ENCODE peak calls at places on chromosomes 12 and 14, in five cellular contexts. K is uterus, Q is heart left ventricle, Y is stomach, W is A549. R is an unnamed sample.

GRCh38 chr12:13941258-13942249 is 39.8 kb downstream of the GRIN2B start:
- DNase-seq in Q (peak; percentile 15), W (peak; percentile 96), K (no peak), Y (peak; percentile 75), R (peak; percentile 37)

GRCh38 chr12:55797068-55797467 is 20.5 kb downstream of the SARNP start:
- DNase-seq in Q (peak; percentile 18), K (peak; percentile 38), W (peak; percentile 65), Y (no peak), R (peak; percentile 63)

GRCh38 chr14:33914676-33915516 is 36.0 kb downstream of the EGLN3 start:
- DNase-seq in Q (peak; percentile 16), K (peak; percentile 40), W (peak; percentile 76), Y (peak; percentile 33), R (peak; percentile 16)

GRCh38 chr12:66662729-66663128 is 16.1 kb downstream of the GRIP1 start:
- DNase-seq in K (no peak), Q (no peak), Y (no peak), W (no peak), R (no peak)

GRCh38 chr14:104469591-104469990 is 110.0 kb upstream of the C14orf180 start:
- DNase-seq in Q (no peak), K (no peak), W (no peak), Y (no peak), R (no peak)

GRCh38 chr14:78327426-78328210 is 157.4 kb downstream of the NRXN3 start:
- DNase-seq in K (no peak), Q (no peak), W (no peak), Y (no peak), R (peak; percentile 9)

GRCh38 chr12:6312529-6313325 is 2.2 kb downstream of the PLEKHG6 start:
- DNase-seq in Q (no peak), Y (peak; percentile 84), K (no peak), W (no peak), R (no peak)

GRCh38 chr14:100033347-100034052 is 31.7 kb upstream of the EVL start:
- DNase-seq in Q (no peak), Y (no peak), W (no peak), K (no peak), R (no peak)

GRCh38 chr12:26736563-26737486 is 96.2 kb downstream of the ITPR2 start:
- DNase-seq in K (no peak), Q (no peak), Y (no peak), W (no peak), R (no peak)

GRCh38 chr12:66329941-66330340 is 27.6 kb downstream of the HELB start:
- DNase-seq in Y (no peak), W (no peak), Q (no peak), K (no peak), R (no peak)

GRCh38 chr12:80877706-80878384 is 59.9 kb downstream of the LIN7A start:
- DNase-seq in W (no peak), Q (no peak), Y (no peak), K (no peak), R (no peak)

GRCh38 chr14:104796682-104797081 is 1.1 kb upstream of the AKT1 start:
- DNase-seq in Q (no peak), K (no peak), Y (no peak), W (no peak), R (no peak)

GRCh38 chr14:81343166-81343565 is 57.0 kb downstream of the STON2 start:
- DNase-seq in Q (no peak), W (no peak), Y (no peak), K (no peak), R (no peak)

GRCh38 chr12:116498471-116498870 is 60.7 kb upstream of the MAP1LC3B2 start:
- DNase-seq in K (no peak), Y (no peak), Q (no peak), W (no peak), R (no peak)

GRCh38 chr14:104632781-104633180 is 28.2 kb upstream of the TMEM179 start:
- DNase-seq in Y (no peak), K (no peak), W (no peak), Q (no peak), R (no peak)

GRCh38 chr14:103108749-103109207 is 14.3 kb downstream of the EXOC3L4 start:
- DNase-seq in Q (no peak), Y (no peak), W (peak; percentile 81), K (peak; percentile 73), R (no peak)

GRCh38 chr14:53581497-53581896 is 375.1 kb downstream of the BMP4 start:
- DNase-seq in K (no peak), Q (no peak), W (no peak), Y (no peak), R (no peak)

GRCh38 chr12:131011165-131012079 is 57.7 kb downstream of the ADGRD1 start:
- DNase-seq in W (no peak), Y (no peak), Q (peak; percentile 45), K (peak; percentile 57), R (no peak)

GRCh38 chr14:70709726-70710382 is 68.1 kb downstream of the TTC9 start:
- DNase-seq in Y (no peak), Q (no peak), W (no peak), K (no peak), R (no peak)

GRCh38 chr12:75170786-75171185 is 38.9 kb downstream of the KCNC2 start:
- DNase-seq in K (no peak), Y (no peak), W (no peak), Q (no peak), R (peak; percentile 40)

GRCh38 chr12:127052491-127053232 is 1214.3 kb upstream of the TMEM132C start:
- DNase-seq in W (peak; percentile 33), Q (no peak), K (no peak), Y (no peak), R (no peak)

GRCh38 chr12:4011597-4011996 is 138.4 kb upstream of the PARP11 start:
- DNase-seq in Y (no peak), Q (no peak), K (no peak), W (peak; percentile 49), R (no peak)

GRCh38 chr12:68264175-68264863 is 10.9 kb upstream of the IL22 start:
- DNase-seq in Y (no peak), W (no peak), K (no peak), Q (no peak), R (no peak)

GRCh38 chr14:69282448-69282847 is 22.5 kb downstream of the GALNT16 start:
- DNase-seq in K (no peak), Q (no peak), W (no peak), Y (no peak), R (no peak)

GRCh38 chr14:90388437-90388836 is 8.4 kb upstream of the CALM1 start:
- DNase-seq in K (no peak), Q (no peak), W (peak; percentile 79), Y (peak; percentile 40), R (peak; percentile 72)

GRCh38 chr12:124388679-124389536 is 94.0 kb downstream of the RFLNA start:
- DNase-seq in W (peak; percentile 94), Q (peak; percentile 89), K (peak; percentile 87), Y (peak; percentile 91), R (peak; percentile 53)

GRCh38 chr12:76201316-76201715 is 116.8 kb upstream of the NAP1L1 start:
- DNase-seq in W (no peak), K (no peak), Q (no peak), Y (no peak), R (no peak)

DNA sequence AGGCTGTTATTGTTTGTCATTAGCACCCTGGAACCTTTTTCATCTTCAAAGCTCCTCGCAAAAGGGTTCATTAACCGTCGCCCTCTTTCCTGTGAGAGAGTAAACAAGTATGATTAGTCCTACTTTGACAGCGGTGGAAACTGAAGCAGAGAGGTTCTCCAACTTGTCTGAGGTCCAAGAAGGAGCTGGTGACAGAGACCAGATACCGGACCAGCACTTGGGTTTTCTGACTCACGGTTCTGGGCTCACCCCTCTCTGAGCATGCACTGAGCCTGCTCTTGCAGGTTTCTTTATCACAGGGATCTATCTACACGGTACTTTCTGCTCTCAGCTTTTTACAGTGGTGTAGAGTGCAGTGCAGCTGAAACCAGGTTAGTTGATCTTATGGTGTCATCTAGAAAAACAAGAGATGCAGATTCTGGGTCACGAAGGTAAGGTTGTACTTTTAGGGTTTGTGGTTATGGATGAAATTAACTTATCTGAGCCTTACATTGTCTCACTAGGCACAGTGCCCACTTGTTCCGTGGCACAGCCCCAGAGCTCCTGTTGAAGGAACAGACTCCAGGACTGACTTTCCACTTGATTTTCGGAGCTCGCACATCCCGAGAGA is 62.1 kb downstream of the PPP2R5C start:
- DNase-seq in W (no peak), K (peak; percentile 75), Q (no peak), Y (peak; percentile 49), R (peak; percentile 62)
- TF ChIP-seq POLR2A in W (no peak), K (no peak), Q (no peak), Y (no peak), R (no peak)

GRCh38 chr14:64719601-64720000 is 15.4 kb downstream of the PLEKHG3 start:
- DNase-seq in W (no peak), K (no peak), Y (no peak), Q (no peak), R (no peak)

GRCh38 chr14:64722842-64723447 is 18.7 kb downstream of the PLEKHG3 start:
- DNase-seq in W (no peak), Q (no peak), Y (no peak), K (no peak), R (no peak)

GRCh38 chr14:64720190-64720589 is 16.0 kb downstream of the PLEKHG3 start:
- DNase-seq in W (peak; percentile 92), Y (peak; percentile 54), K (no peak), Q (no peak), R (no peak)

GRCh38 chr14:64721899-64722298 is 17.7 kb downstream of the PLEKHG3 start:
- DNase-seq in Q (no peak), W (no peak), Y (no peak), K (no peak), R (no peak)

DNA sequence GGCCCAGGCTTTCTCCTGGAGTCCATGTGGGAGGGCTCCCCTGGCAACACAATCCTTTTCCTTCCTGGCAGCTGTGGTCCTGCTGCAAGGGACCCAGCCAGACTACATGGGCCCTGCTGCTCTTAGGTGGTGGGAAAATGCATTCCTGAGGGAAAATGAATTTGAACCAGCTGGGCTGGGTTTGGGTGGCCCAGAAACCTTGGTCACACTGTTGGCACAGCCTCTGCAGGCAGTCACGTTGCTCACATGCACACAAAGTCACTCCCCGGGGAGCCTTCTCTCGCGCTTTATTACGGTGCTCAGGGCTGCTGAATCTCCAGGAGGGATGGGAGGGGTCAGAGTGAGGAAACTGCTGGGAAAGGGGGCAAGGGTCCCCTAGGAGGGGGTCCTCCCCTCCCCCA is 17.2 kb downstream of the PLEKHG3 start:
- DNase-seq in K (no peak), Y (peak; percentile 62), W (peak; percentile 37), Q (peak; percentile 55), R (no peak)
- TF ChIP-seq POLR2A in K (no peak), Y (no peak), W (no peak), Q (no peak), R (no peak)

GRCh38 chr12:53463802-53464375 is 12.0 kb downstream of the PCBP2 start:
- DNase-seq in Q (no peak), K (no peak), Y (no peak), W (no peak), R (no peak)
- TF ChIP-seq POLR2A in Q (no peak), K (no peak), Y (no peak), W (no peak), R (no peak)

DNA sequence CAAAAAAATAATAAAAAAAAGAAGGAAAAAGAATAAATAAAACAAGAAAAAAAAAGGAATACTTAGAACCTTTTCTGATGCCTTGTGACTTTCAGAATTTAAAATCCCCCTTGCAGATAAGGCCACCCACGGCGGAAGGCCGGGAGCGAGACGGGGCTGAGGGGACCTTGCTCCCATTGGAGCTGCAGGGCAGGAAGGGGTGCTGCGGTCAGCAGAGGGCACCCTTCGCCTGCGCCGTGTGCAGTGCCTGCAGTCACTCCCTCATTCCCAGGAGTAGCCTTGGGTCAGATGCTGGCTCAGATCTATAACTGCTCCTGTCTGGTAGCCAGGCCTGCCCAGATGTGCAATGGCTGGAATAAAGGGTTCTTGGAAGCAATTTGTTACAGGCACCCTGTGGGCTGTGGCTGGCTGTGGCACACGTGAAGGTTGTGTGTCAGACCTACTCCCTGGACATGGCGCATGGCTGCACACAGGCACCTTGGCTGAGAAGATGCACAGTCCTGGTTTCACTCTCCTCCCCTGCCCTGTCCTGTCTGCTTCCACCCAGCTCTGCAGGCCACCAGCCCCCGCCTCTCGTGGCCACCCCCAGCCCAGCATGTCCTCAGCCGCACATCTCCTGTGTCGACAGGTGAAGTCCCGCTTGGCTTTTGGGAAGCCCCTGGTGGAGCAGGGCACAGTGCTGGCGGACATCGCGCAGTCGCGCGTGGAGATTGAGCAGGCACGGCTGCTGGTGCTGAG is 13.4 kb upstream of the ALDH2 start:
- DNase-seq in Y (peak; percentile 67), W (peak; percentile 63), K (peak; percentile 52), Q (peak; percentile 62), R (peak; percentile 59)
- TF ChIP-seq POLR2A in Y (no peak), W (no peak), K (no peak), Q (no peak), R (no peak)

R was measured in erythroblast.